ENCODE peak calls at places on chromosomes 7 and 10, in four cellular contexts. E, J, D and M are unnamed samples.

GRCh38 chr10:113426181-113426837 is 126.5 kb upstream of the HABP2 start:
- DNase-seq in E (no peak), J (no peak), D (no peak), M (no peak)

GRCh38 chr7:46129831-46130230 is 208.8 kb upstream of the IGFBP3 start:
- DNase-seq in E (peak), J (no peak), D (no peak), M (no peak)

GRCh38 chr10:132884041-132884440 is 58.3 kb downstream of the CFAP46 start:
- DNase-seq in E (no peak), J (no peak), D (no peak), M (no peak)

GRCh38 chr10:114544045-114544659 is 113.9 kb downstream of the ABLIM1 start:
- DNase-seq in E (peak), J (no peak), D (no peak), M (no peak)

GRCh38 chr10:104099274-104099673 is 13.6 kb upstream of the COL17A1 start:
- DNase-seq in E (no peak), J (no peak), D (no peak), M (peak)

GRCh38 chr7:25823571-25823970 is 328.4 kb upstream of the NFE2L3 start:
- DNase-seq in E (no peak), J (no peak), D (no peak), M (no peak)

GRCh38 chr7:2210551-2211258 is 22.0 kb downstream of the MAD1L1 start:
- DNase-seq in E (no peak), J (no peak), D (no peak), M (no peak)

GRCh38 chr7:2040893-2041270 is 191.9 kb downstream of the MAD1L1 start:
- DNase-seq in E (no peak), J (no peak), D (no peak), M (no peak)

GRCh38 chr7:25926009-25926408 is 226.0 kb upstream of the NFE2L3 start:
- DNase-seq in E (no peak), J (no peak), D (no peak), M (peak)

GRCh38 chr10:96584035-96584434 is 2.8 kb downstream of the TM9SF3 start:
- DNase-seq in E (no peak), J (no peak), D (no peak), M (no peak)

GRCh38 chr7:150383710-150384397 is 4.7 kb downstream of the ZNF775 start:
- DNase-seq in E (no peak), J (no peak), D (no peak), M (no peak)

GRCh38 chr7:120951826-120952225 is 1.2 kb downstream of the ING3 start:
- DNase-seq in E (peak), J (no peak), D (no peak), M (no peak)

GRCh38 chr7:11934766-11935165 is 102.8 kb upstream of the THSD7A start:
- DNase-seq in E (no peak), J (no peak), D (no peak), M (no peak)

GRCh38 chr10:72689660-72690059 is 2.3 kb upstream of the MCU start:
- DNase-seq in E (no peak), J (no peak), D (no peak), M (no peak)

GRCh38 chr7:12696001-12696400 is 8.6 kb downstream of the ARL4A start:
- DNase-seq in E (no peak), J (no peak), D (no peak), M (no peak)